ENCODE peak calls at places on chromosomes 4 and X, in six cellular contexts. One of them, this sample, is unnamed.

GRCh38 chrX:132481449-132481848 is 7.4 kb downstream of the MBNL3 start:
- DNase-seq in neural progenitor cell: no peak
- DNase-seq in astrocyte of the spinal cord: no peak
- DNase-seq in progenitor cell of endocrine pancreas: no peak
- DNase-seq in fibroblast of pulmonary artery: no peak
- DNase-seq in natural killer cell: no peak
- DNase-seq in this sample: no peak

GRCh38 chr4:123524958-123525628 is 128.5 kb downstream of the SPRY1 start:
- DNase-seq in progenitor cell of endocrine pancreas: no peak
- DNase-seq in neural progenitor cell: no peak
- DNase-seq in astrocyte of the spinal cord: peak
- DNase-seq in fibroblast of pulmonary artery: no peak
- DNase-seq in natural killer cell: no peak
- DNase-seq in this sample: no peak

GRCh38 chr4:31918891-31919290 is 1198.7 kb downstream of the PCDH7 start:
- DNase-seq in progenitor cell of endocrine pancreas: no peak
- DNase-seq in fibroblast of pulmonary artery: peak
- DNase-seq in astrocyte of the spinal cord: no peak
- DNase-seq in neural progenitor cell: no peak
- DNase-seq in natural killer cell: no peak
- DNase-seq in this sample: peak

GRCh38 chr4:176789955-176790354 is 2.8 kb downstream of the VEGFC start:
- DNase-seq in progenitor cell of endocrine pancreas: no peak
- DNase-seq in neural progenitor cell: peak
- DNase-seq in natural killer cell: no peak
- DNase-seq in astrocyte of the spinal cord: peak
- DNase-seq in fibroblast of pulmonary artery: peak
- DNase-seq in this sample: peak

GRCh38 chr4:13706716-13707115 is 79.2 kb upstream of the BOD1L1 start:
- DNase-seq in natural killer cell: no peak
- DNase-seq in neural progenitor cell: no peak
- DNase-seq in progenitor cell of endocrine pancreas: no peak
- DNase-seq in astrocyte of the spinal cord: no peak
- DNase-seq in fibroblast of pulmonary artery: no peak
- DNase-seq in this sample: peak

GRCh38 chrX:53684415-53685192 is 1.9 kb downstream of the HUWE1 start:
- DNase-seq in progenitor cell of endocrine pancreas: no peak
- DNase-seq in fibroblast of pulmonary artery: no peak
- DNase-seq in natural killer cell: no peak
- DNase-seq in astrocyte of the spinal cord: no peak
- DNase-seq in neural progenitor cell: no peak
- DNase-seq in this sample: peak

GRCh38 chr4:136088231-136088630 is 1444.1 kb downstream of the PCDH18 start:
- DNase-seq in astrocyte of the spinal cord: no peak
- DNase-seq in fibroblast of pulmonary artery: no peak
- DNase-seq in natural killer cell: no peak
- DNase-seq in neural progenitor cell: no peak
- DNase-seq in progenitor cell of endocrine pancreas: no peak
- DNase-seq in this sample: no peak

GRCh38 chr4:88646528-88647280 is 50.9 kb downstream of the NAP1L5 start:
- DNase-seq in natural killer cell: no peak
- DNase-seq in astrocyte of the spinal cord: no peak
- DNase-seq in neural progenitor cell: no peak
- DNase-seq in fibroblast of pulmonary artery: no peak
- DNase-seq in progenitor cell of endocrine pancreas: no peak
- DNase-seq in this sample: no peak

GRCh38 chrX:74924449-74925209 is 623 bp downstream of the NEXMIF start:
- DNase-seq in fibroblast of pulmonary artery: peak
- DNase-seq in astrocyte of the spinal cord: peak
- DNase-seq in neural progenitor cell: peak
- DNase-seq in natural killer cell: no peak
- DNase-seq in progenitor cell of endocrine pancreas: peak
- DNase-seq in this sample: no peak

GRCh38 chr4:128229458-128229805 is 58.2 kb downstream of the PGRMC2 start:
- DNase-seq in progenitor cell of endocrine pancreas: no peak
- DNase-seq in natural killer cell: no peak
- DNase-seq in neural progenitor cell: no peak
- DNase-seq in fibroblast of pulmonary artery: no peak
- DNase-seq in astrocyte of the spinal cord: no peak
- DNase-seq in this sample: no peak

GRCh38 chr4:117847849-117848248 is 186.4 kb upstream of the NDST3 start:
- DNase-seq in progenitor cell of endocrine pancreas: no peak
- DNase-seq in fibroblast of pulmonary artery: no peak
- DNase-seq in astrocyte of the spinal cord: no peak
- DNase-seq in natural killer cell: no peak
- DNase-seq in neural progenitor cell: no peak
- DNase-seq in this sample: no peak
- TF ChIP-seq CTCF in progenitor cell of endocrine pancreas: no peak
- TF ChIP-seq CTCF in fibroblast of pulmonary artery: no peak
- TF ChIP-seq CTCF in astrocyte of the spinal cord: no peak
- TF ChIP-seq CTCF in natural killer cell: no peak
- TF ChIP-seq CTCF in neural progenitor cell: no peak
- TF ChIP-seq CTCF in this sample: no peak

GRCh38 chr4:169270810-169271691 is at the start of gene SH3RF1:
- DNase-seq in astrocyte of the spinal cord: peak
- DNase-seq in natural killer cell: peak
- DNase-seq in neural progenitor cell: peak
- DNase-seq in progenitor cell of endocrine pancreas: peak
- DNase-seq in fibroblast of pulmonary artery: peak
- DNase-seq in this sample: peak
- TF ChIP-seq CTCF in astrocyte of the spinal cord: peak
- TF ChIP-seq CTCF in natural killer cell: peak
- TF ChIP-seq CTCF in neural progenitor cell: peak
- TF ChIP-seq CTCF in progenitor cell of endocrine pancreas: peak
- TF ChIP-seq CTCF in fibroblast of pulmonary artery: no peak
- TF ChIP-seq CTCF in this sample: no peak

GRCh38 chr4:69568787-69569186 is 70.7 kb downstream of the UGT2A2 start:
- DNase-seq in neural progenitor cell: no peak
- DNase-seq in astrocyte of the spinal cord: no peak
- DNase-seq in progenitor cell of endocrine pancreas: no peak
- DNase-seq in natural killer cell: no peak
- DNase-seq in fibroblast of pulmonary artery: no peak
- DNase-seq in this sample: no peak

GRCh38 chr4:69563424-69563823 is 67.7 kb upstream of the UGT2B4 start:
- DNase-seq in fibroblast of pulmonary artery: no peak
- DNase-seq in astrocyte of the spinal cord: no peak
- DNase-seq in progenitor cell of endocrine pancreas: no peak
- DNase-seq in neural progenitor cell: no peak
- DNase-seq in natural killer cell: no peak
- DNase-seq in this sample: no peak
- TF ChIP-seq CTCF in fibroblast of pulmonary artery: no peak
- TF ChIP-seq CTCF in astrocyte of the spinal cord: no peak
- TF ChIP-seq CTCF in progenitor cell of endocrine pancreas: no peak
- TF ChIP-seq CTCF in neural progenitor cell: no peak
- TF ChIP-seq CTCF in natural killer cell: no peak
- TF ChIP-seq CTCF in this sample: no peak

GRCh38 chrX:131067846-131068745 is 9.9 kb downstream of the ARHGAP36 start:
- DNase-seq in progenitor cell of endocrine pancreas: no peak
- DNase-seq in astrocyte of the spinal cord: no peak
- DNase-seq in natural killer cell: no peak
- DNase-seq in fibroblast of pulmonary artery: no peak
- DNase-seq in neural progenitor cell: peak
- DNase-seq in this sample: no peak

GRCh38 chrX:131068945-131069719 is 11.0 kb downstream of the ARHGAP36 start:
- DNase-seq in neural progenitor cell: peak
- DNase-seq in progenitor cell of endocrine pancreas: peak
- DNase-seq in astrocyte of the spinal cord: no peak
- DNase-seq in natural killer cell: no peak
- DNase-seq in fibroblast of pulmonary artery: peak
- DNase-seq in this sample: peak

GRCh38 chrX:131067216-131067615 is 9.1 kb downstream of the ARHGAP36 start:
- DNase-seq in astrocyte of the spinal cord: no peak
- DNase-seq in neural progenitor cell: no peak
- DNase-seq in fibroblast of pulmonary artery: no peak
- DNase-seq in progenitor cell of endocrine pancreas: no peak
- DNase-seq in natural killer cell: no peak
- DNase-seq in this sample: no peak

GRCh38 chrX:131063613-131064012 is 5.5 kb downstream of the ARHGAP36 start:
- DNase-seq in fibroblast of pulmonary artery: no peak
- DNase-seq in natural killer cell: no peak
- DNase-seq in astrocyte of the spinal cord: no peak
- DNase-seq in neural progenitor cell: peak
- DNase-seq in progenitor cell of endocrine pancreas: no peak
- DNase-seq in this sample: no peak

DNA sequence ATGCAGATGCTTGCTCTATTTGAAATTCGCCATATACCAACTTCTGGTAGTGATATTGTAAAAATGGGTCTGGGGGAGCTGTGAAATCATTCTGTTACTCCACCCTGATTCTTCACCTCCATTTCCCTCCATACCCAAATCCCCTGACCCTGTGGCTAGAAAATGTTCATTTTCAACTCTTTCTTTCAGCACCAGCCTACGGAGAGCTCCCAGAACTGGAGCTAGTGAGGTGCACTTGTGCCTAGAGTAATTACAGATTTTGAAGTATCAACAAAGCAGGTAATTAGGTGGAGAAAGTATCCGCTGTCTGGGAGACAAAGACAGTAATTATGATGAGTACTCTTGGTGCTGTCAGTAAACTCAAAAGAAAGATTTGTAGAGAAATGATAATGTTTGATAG is 8.1 kb downstream of the ARHGAP36 start:
- DNase-seq in progenitor cell of endocrine pancreas: no peak
- DNase-seq in neural progenitor cell: no peak
- DNase-seq in astrocyte of the spinal cord: no peak
- DNase-seq in fibroblast of pulmonary artery: no peak
- DNase-seq in natural killer cell: no peak
- DNase-seq in this sample: peak
- TF ChIP-seq CTCF in progenitor cell of endocrine pancreas: no peak
- TF ChIP-seq CTCF in neural progenitor cell: no peak
- TF ChIP-seq CTCF in astrocyte of the spinal cord: no peak
- TF ChIP-seq CTCF in fibroblast of pulmonary artery: no peak
- TF ChIP-seq CTCF in natural killer cell: no peak
- TF ChIP-seq CTCF in this sample: no peak

DNA sequence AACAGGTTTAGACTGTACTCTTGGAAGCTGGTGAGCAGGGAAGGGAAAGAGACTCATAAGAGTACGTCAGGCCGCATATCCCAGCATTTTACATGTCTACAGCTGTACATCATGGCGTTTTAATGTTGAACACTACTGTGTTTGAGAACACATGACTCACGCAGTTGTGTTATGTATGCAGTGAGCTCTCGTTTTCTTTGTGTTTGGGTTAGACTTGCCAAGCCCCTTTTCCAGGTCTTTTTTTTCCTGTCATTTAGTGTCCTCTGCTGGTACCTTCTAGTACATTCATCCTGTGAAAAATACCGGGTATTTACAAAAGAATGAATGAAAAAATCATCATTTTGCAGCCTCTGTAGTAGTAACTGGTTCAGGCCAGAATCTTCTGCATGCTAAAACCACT is 35.3 kb downstream of the SMS start:
- DNase-seq in astrocyte of the spinal cord: peak
- DNase-seq in progenitor cell of endocrine pancreas: no peak
- DNase-seq in fibroblast of pulmonary artery: peak
- DNase-seq in natural killer cell: no peak
- DNase-seq in neural progenitor cell: no peak
- DNase-seq in this sample: peak
- TF ChIP-seq CTCF in astrocyte of the spinal cord: peak
- TF ChIP-seq CTCF in progenitor cell of endocrine pancreas: peak
- TF ChIP-seq CTCF in fibroblast of pulmonary artery: peak
- TF ChIP-seq CTCF in natural killer cell: no peak
- TF ChIP-seq CTCF in neural progenitor cell: peak
- TF ChIP-seq CTCF in this sample: peak

GRCh38 chr4:15736514-15737050 is 33.7 kb downstream of the BST1 start:
- DNase-seq in fibroblast of pulmonary artery: no peak
- DNase-seq in neural progenitor cell: no peak
- DNase-seq in astrocyte of the spinal cord: no peak
- DNase-seq in natural killer cell: no peak
- DNase-seq in progenitor cell of endocrine pancreas: no peak
- DNase-seq in this sample: no peak

GRCh38 chr4:15735531-15735930 is 32.7 kb downstream of the BST1 start:
- DNase-seq in natural killer cell: no peak
- DNase-seq in astrocyte of the spinal cord: no peak
- DNase-seq in neural progenitor cell: no peak
- DNase-seq in progenitor cell of endocrine pancreas: no peak
- DNase-seq in fibroblast of pulmonary artery: no peak
- DNase-seq in this sample: no peak

GRCh38 chr4:15740764-15741404 is 37.2 kb upstream of the CD38 start:
- DNase-seq in neural progenitor cell: no peak
- DNase-seq in natural killer cell: no peak
- DNase-seq in astrocyte of the spinal cord: no peak
- DNase-seq in progenitor cell of endocrine pancreas: no peak
- DNase-seq in fibroblast of pulmonary artery: no peak
- DNase-seq in this sample: no peak

GRCh38 chr4:15738877-15739276 is 36.0 kb downstream of the BST1 start:
- DNase-seq in natural killer cell: no peak
- DNase-seq in astrocyte of the spinal cord: peak
- DNase-seq in progenitor cell of endocrine pancreas: no peak
- DNase-seq in fibroblast of pulmonary artery: no peak
- DNase-seq in neural progenitor cell: no peak
- DNase-seq in this sample: no peak

DNA sequence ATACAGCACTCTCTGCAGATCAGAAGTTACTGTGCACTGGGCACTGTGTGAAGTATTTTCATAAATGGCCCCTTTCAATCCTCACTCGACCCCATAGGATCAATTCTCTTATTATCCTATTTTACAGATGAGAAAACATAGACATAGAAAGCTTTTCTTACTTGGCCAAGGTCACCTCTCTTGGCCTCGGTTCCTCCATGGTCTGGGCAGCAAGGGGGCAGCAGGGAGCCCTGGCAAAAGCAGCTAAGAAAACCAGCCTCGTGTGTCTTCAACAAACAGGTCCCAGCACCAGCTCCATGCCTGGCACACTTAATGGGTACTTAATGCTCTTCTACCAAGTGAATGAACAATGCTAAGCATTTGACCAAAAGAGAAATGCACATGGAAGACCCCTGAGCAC is 34.4 kb downstream of the BST1 start:
- DNase-seq in progenitor cell of endocrine pancreas: no peak
- DNase-seq in astrocyte of the spinal cord: no peak
- DNase-seq in fibroblast of pulmonary artery: no peak
- DNase-seq in natural killer cell: no peak
- DNase-seq in neural progenitor cell: no peak
- DNase-seq in this sample: no peak
- TF ChIP-seq CTCF in progenitor cell of endocrine pancreas: no peak
- TF ChIP-seq CTCF in astrocyte of the spinal cord: peak
- TF ChIP-seq CTCF in fibroblast of pulmonary artery: no peak
- TF ChIP-seq CTCF in natural killer cell: no peak
- TF ChIP-seq CTCF in neural progenitor cell: no peak
- TF ChIP-seq CTCF in this sample: no peak

DNA sequence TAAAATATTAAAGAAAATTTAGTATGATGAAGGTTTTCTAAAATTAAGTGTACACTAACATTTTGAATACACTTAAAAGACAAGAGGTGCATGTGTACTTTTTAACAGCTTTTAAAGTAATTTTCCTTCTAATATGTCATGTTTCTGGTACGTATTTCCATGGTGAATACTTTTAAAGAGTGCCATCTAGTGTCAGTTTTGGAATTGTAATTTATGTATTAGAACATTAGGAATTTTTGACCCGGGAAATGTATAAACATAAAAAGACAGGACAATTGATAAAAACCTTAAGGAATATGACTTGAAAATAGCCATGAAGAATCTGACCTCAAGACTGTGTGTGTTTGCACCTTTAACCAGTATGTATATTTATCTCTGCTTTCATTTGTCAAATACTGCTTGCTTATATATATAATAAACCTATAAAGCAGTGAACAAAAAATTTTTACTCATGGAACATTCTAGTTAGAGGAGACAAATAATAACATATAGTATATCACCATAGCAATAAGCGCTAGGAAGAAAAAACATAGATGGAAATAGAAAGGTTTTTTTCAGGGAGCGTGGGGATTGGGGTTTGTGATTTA is 7.2 kb downstream of the GSTCD start:
- DNase-seq in astrocyte of the spinal cord: peak
- DNase-seq in progenitor cell of endocrine pancreas: no peak
- DNase-seq in fibroblast of pulmonary artery: peak
- DNase-seq in neural progenitor cell: peak
- DNase-seq in natural killer cell: no peak
- DNase-seq in this sample: peak
- TF ChIP-seq CTCF in astrocyte of the spinal cord: peak
- TF ChIP-seq CTCF in progenitor cell of endocrine pancreas: peak
- TF ChIP-seq CTCF in fibroblast of pulmonary artery: peak
- TF ChIP-seq CTCF in neural progenitor cell: peak
- TF ChIP-seq CTCF in natural killer cell: peak
- TF ChIP-seq CTCF in this sample: no peak